ENCODE peak calls at places on chromosomes 13 and 19, in five cellular contexts. C is tibial nerve, I is H1, P is GM12892, Q is suprapubic skin. U is an unnamed sample.

GRCh38 chr19:32677657-32678056 is 2.0 kb downstream of the RGS9BP start:
- DNase-seq in C (no peak), I (no peak), P (no peak), Q (no peak), U (no peak)

GRCh38 chr19:8208119-8208709 is 956 bp upstream of the CERS4 start:
- DNase-seq in C (no peak), I (no peak), P (no peak), Q (no peak), U (no peak)

GRCh38 chr13:112330479-112331407 is 45.4 kb upstream of the SPACA7 start:
- DNase-seq in C (no peak), I (no peak), P (no peak), Q (no peak), U (no peak)

GRCh38 chr13:78971355-78971754 is 312.4 kb upstream of the OBI1 start:
- DNase-seq in C (no peak), I (no peak), P (no peak), Q (no peak), U (no peak)

GRCh38 chr19:55146648-55147218 is 2.3 kb downstream of the TNNT1 start:
- DNase-seq in C (no peak), I (peak), P (no peak), Q (no peak), U (peak)

GRCh38 chr19:10191347-10191746 is 3.4 kb downstream of the DNMT1 start:
- DNase-seq in C (peak), I (no peak), P (no peak), Q (no peak), U (no peak)

GRCh38 chr13:97322740-97323342 is 100.7 kb downstream of the MBNL2 start:
- DNase-seq in C (no peak), I (no peak), P (no peak), Q (no peak), U (no peak)

GRCh38 chr13:82627183-82627582 is 1255.1 kb downstream of the SLITRK1 start:
- DNase-seq in C (no peak), I (no peak), P (no peak), Q (no peak), U (no peak)

GRCh38 chr13:48644951-48645350 is 8.8 kb upstream of the CYSLTR2 start:
- DNase-seq in C (no peak), I (no peak), P (no peak), Q (no peak), U (no peak)

GRCh38 chr19:16355293-16356043 is 30.8 kb downstream of the KLF2 start:
- DNase-seq in C (no peak), I (no peak), P (no peak), Q (no peak), U (no peak)

GRCh38 chr13:23161176-23161825 is 19.5 kb upstream of the SGCG start:
- DNase-seq in C (no peak), I (no peak), P (no peak), Q (no peak), U (no peak)

GRCh38 chr13:45367995-45368394 is 27.0 kb upstream of the TPT1 start:
- DNase-seq in C (no peak), I (no peak), P (no peak), Q (no peak), U (no peak)

GRCh38 chr13:94558721-94559120 is 37.2 kb downstream of the TGDS start:
- DNase-seq in C (no peak), I (no peak), P (no peak), Q (no peak), U (no peak)

DNA sequence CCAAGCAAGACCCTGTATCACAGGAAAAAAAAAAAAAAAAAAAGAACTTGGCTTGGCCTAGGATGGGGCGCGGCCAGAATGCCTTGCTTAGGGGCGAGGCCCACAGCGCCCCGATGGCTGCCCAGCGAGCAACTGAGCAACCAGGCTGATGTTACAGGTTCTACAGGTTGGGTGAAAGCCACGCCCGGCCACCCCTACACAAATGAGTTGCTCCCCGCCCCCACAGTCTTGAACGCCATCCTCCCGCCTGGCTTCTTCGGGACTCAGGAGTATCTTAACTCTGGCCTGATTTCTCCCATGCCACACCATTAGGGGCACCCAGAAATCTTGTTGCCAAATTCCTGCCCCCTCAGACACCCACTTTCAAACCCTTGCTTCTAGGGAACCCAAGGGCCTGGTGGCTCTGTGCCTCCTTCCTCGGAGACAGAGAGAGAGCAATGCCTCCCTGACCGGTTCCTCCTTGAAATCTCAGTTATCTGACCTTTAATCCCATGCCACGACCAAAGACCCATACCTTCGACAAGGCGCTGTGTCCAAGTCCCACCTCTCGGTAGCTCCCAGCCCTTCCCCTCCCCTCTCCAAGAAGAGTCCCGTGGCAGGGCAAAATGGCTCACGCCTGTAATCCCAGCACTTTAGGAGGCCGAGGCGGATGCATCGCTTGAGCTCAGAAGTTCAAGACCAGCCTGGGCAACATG is 1.1 kb upstream of the CBLC start:
- DNase-seq in C (no peak), I (no peak), P (no peak), Q (peak), U (no peak)
- TF ChIP-seq POLR2A in C (no peak), I (no peak), P (no peak), Q (no peak), U (no peak)

GRCh38 chr19:41626877-41627276 is at the start of gene CEACAM4:
- DNase-seq in C (peak), I (no peak), P (no peak), Q (no peak), U (peak)
- TF ChIP-seq POLR2A in C (peak), I (no peak), P (no peak), Q (no peak), U (no peak)

GRCh38 chr19:18396471-18397241 is 766 bp downstream of the LRRC25 start:
- DNase-seq in C (no peak), I (no peak), P (no peak), Q (no peak), U (no peak)

GRCh38 chr19:18401580-18402112 is 4.2 kb upstream of the LRRC25 start:
- DNase-seq in C (peak), I (no peak), P (no peak), Q (no peak), U (peak)

GRCh38 chr19:18393836-18394235 is 3.6 kb downstream of the LRRC25 start:
- DNase-seq in C (no peak), I (no peak), P (no peak), Q (no peak), U (no peak)

GRCh38 chr19:18399008-18399407 is 1.6 kb upstream of the LRRC25 start:
- DNase-seq in C (peak), I (no peak), P (no peak), Q (no peak), U (no peak)

GRCh38 chr19:18397242-18398202 is at the start of gene LRRC25:
- DNase-seq in C (peak), I (no peak), P (no peak), Q (no peak), U (peak)
- TF ChIP-seq POLR2A in C (no peak), I (no peak), P (peak), Q (no peak), U (no peak)

DNA sequence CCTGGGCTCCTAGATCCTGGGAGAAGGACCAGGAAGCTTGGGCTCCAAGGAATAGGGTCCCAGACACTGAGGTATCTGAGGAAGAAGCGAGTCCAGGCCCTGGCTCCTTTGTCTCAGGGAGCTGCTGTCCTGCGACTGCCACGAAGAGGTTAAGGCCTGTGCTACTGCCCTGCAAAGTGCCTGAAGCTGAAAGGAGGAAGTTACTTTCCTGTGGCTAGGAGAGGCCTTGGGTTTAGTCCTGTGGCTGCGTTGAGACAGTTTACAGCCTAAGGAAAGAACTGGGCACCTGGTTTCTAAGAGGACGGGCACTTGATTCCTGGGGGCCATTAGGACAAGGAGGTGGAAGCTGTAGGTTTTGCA is 2.8 kb downstream of the MYADM start:
- DNase-seq in C (no peak), I (no peak), P (no peak), Q (peak), U (no peak)
- TF ChIP-seq POLR2A in C (no peak), I (no peak), P (no peak), Q (no peak), U (no peak)

DNA sequence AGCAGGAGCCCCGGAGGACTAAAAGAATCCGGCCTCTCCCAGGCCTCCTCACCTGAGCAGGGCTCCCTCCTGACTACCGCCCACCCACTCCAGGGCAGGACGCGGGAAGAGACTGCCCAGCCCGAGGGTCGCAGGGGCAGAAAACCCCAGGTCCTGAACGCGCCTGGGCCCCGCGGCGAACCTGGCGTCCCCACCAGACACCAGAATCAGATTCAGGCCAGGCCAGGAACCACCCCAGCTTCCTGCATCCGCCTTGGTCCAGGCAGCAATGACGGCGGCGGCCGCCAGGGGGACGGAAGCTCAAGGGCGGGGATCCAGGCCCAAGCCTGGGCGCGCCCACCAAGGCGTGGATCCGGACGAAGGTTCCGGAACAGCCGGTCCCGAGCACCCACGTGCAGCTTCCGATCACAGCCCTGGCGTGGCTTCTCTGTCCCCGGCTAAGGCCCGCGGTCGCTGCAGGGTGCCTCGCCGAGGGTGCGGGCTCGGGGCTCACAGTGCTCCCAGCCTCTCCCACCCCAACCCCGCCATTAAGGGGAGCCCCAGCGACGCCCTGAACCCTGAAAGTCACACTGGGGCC is 3.6 kb downstream of the LGALS7 start:
- DNase-seq in C (peak), I (no peak), P (peak), Q (peak), U (peak)
- TF ChIP-seq POLR2A in C (no peak), I (no peak), P (no peak), Q (no peak), U (peak)

U was measured in gastrocnemius medialis.